ENCODE peak calls at places on chromosomes 5 and 9, in six cellular contexts. W is cardiac muscle cell, O is right lobe of liver, R is psoas muscle, H is uterus, G is body of pancreas. F is an unnamed sample. For H3K4me1, the result is how much of the 10 kb centered on the place peaks cover.

GRCh38 chr5:166493627-166494026 is 1797.8 kb upstream of the WWC1 start:
- DNase-seq in O (no peak), G (no peak), R (no peak), H (no peak), W (peak), F (no peak)

GRCh38 chr5:175654807-175655206 is 3.1 kb upstream of the HRH2 start:
- DNase-seq in W (no peak), G (no peak), O (no peak), H (no peak), R (no peak), F (no peak)

GRCh38 chr9:4259489-4259888 is 40.4 kb downstream of the GLIS3 start:
- DNase-seq in W (no peak), H (no peak), R (no peak), G (no peak), O (no peak), F (no peak)

GRCh38 chr9:107447834-107448233 is 41.7 kb downstream of the KLF4 start:
- DNase-seq in W (no peak), H (no peak), G (no peak), O (no peak), R (no peak), F (no peak)

GRCh38 chr9:36386396-36386795 is 13.7 kb downstream of the RNF38 start:
- DNase-seq in R (no peak), O (no peak), H (no peak), G (no peak), W (no peak), F (no peak)

GRCh38 chr9:83312543-83312942 is 225.7 kb downstream of the FRMD3 start:
- DNase-seq in H (no peak), W (no peak), G (peak), O (no peak), R (no peak), F (no peak)

GRCh38 chr9:127934986-127935385 is 2.7 kb downstream of the DPM2 start:
- DNase-seq in O (no peak), G (no peak), W (no peak), H (no peak), R (no peak), F (no peak)

GRCh38 chr9:137492464-137493162 is 33.5 kb upstream of the NSMF start:
- DNase-seq in H (no peak), G (no peak), O (no peak), R (no peak), W (no peak), F (no peak)

GRCh38 chr5:171623551-171624097 is 162.0 kb upstream of the SMIM23 start:
- DNase-seq in O (peak), W (no peak), H (no peak), G (no peak), R (no peak), F (no peak)

GRCh38 chr9:83620841-83621636 is 1.9 kb upstream of the IDNK start:
- DNase-seq in G (peak), O (peak), W (peak), H (no peak), R (no peak), F (no peak)

GRCh38 chr5:177539411-177539810 is 15.0 kb downstream of the FAM193B start:
- DNase-seq in H (no peak), G (no peak), R (no peak), O (no peak), W (peak), F (no peak)

GRCh38 chr5:100777680-100778281 is 125.3 kb downstream of the ST8SIA4 start:
- DNase-seq in O (no peak), H (no peak), W (peak), G (no peak), R (no peak), F (no peak)

GRCh38 chr9:8599937-8600336 is 800.4 kb upstream of the DMAC1 start:
- DNase-seq in H (no peak), O (no peak), R (no peak), W (no peak), G (no peak), F (no peak)

GRCh38 chr5:170818222-170818621 is 34.7 kb downstream of the GABRP start:
- DNase-seq in O (no peak), G (no peak), W (peak), H (no peak), R (no peak), F (no peak)

GRCh38 chr9:93256878-93257807 is 73.2 kb downstream of the WNK2 start:
- DNase-seq in R (no peak), G (peak), W (no peak), O (peak), H (peak), F (peak)

GRCh38 chr9:34688329-34689161 is 2.5 kb downstream of the CCL19 start:
- DNase-seq in O (peak), H (no peak), R (no peak), G (no peak), W (no peak), F (no peak)

GRCh38 chr5:1107167-1108007 is 4.5 kb downstream of the SLC12A7 start:
- DNase-seq in R (no peak), O (peak), G (no peak), W (no peak), H (no peak), F (no peak)

GRCh38 chr9:128705051-128705965 is 3.0 kb downstream of the PKN3 start:
- DNase-seq in O (peak), R (peak), H (no peak), G (no peak), W (no peak), F (peak)

GRCh38 chr5:100444961-100445360 is 90.2 kb upstream of the FAM174A start:
- DNase-seq in R (no peak), G (no peak), W (no peak), O (no peak), H (no peak), F (no peak)

GRCh38 chr5:138448481-138449398 is 9.9 kb downstream of the REEP2 start:
- DNase-seq in W (peak), H (no peak), G (no peak), R (no peak), O (no peak), F (no peak)

GRCh38 chr5:150703767-150704166 is 2.9 kb upstream of the RBM22 start:
- DNase-seq in W (peak), O (no peak), G (no peak), H (no peak), R (no peak), F (no peak)

GRCh38 chr5:54547711-54548250 is 30.2 kb downstream of the SNX18 start:
- DNase-seq in G (peak), R (peak), O (peak), W (peak), H (peak), F (peak)

GRCh38 chr9:93874242-93874641 is 80.9 kb downstream of the BARX1 start:
- DNase-seq in G (no peak), R (no peak), O (no peak), H (no peak), W (no peak), F (no peak)

GRCh38 chr5:122954719-122955118 is 81.8 kb downstream of the PPIC start:
- DNase-seq in O (no peak), W (no peak), G (no peak), H (no peak), R (no peak), F (no peak)

DNA sequence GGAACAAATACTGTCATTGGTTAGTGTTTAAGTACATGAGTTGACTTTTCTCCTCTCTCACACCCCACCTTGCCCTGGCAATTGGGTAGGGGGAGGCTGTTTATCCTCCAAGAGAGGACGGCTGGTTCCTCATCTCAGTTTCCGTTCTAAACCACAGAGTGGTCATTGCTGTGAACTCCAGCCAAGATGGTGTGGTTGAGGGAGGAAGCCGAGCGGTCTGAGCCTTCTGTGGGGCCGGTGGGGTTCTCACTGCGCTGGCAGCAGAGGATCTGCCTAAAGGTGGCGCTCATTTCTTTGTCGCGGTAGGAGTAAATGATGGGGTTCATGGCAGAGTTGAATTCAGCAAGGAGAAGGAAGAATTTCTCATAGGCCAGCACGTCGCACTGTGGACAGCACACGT is 163.0 kb downstream of the LPAR1 start:
- DNase-seq in O (peak), H (no peak), R (peak), G (peak), W (no peak), F (peak)
- TF ChIP-seq CTCF in O (no peak), H (no peak), R (no peak), G (no peak), W (no peak), F (no peak)

DNA sequence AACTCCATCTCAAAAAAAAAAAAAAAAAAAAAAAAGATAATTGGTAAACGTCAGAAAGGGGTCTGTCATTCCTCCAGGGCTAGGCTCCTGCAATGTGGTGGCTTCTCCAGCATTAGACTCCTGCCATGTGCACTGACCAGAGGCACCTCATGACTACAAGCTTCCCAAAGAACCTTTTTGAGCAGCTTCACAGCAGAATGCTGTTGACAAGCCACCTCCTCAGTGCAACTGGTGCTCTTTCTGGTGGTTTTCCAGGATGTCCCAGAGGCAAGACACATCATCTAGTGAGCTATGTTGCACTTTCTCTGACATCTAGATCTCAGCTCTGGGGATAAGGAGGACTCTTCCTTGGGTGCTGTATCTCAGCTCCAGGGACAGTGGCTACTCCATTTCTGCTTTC is 11.6 kb downstream of the RPL37 start:
- DNase-seq in W (no peak), G (no peak), H (no peak), R (no peak), O (no peak), F (no peak)
- H3K4me1 ChIP-seq in W (under half), G (under half), H (under half), R (under half), O (under half), F (under half)

DNA sequence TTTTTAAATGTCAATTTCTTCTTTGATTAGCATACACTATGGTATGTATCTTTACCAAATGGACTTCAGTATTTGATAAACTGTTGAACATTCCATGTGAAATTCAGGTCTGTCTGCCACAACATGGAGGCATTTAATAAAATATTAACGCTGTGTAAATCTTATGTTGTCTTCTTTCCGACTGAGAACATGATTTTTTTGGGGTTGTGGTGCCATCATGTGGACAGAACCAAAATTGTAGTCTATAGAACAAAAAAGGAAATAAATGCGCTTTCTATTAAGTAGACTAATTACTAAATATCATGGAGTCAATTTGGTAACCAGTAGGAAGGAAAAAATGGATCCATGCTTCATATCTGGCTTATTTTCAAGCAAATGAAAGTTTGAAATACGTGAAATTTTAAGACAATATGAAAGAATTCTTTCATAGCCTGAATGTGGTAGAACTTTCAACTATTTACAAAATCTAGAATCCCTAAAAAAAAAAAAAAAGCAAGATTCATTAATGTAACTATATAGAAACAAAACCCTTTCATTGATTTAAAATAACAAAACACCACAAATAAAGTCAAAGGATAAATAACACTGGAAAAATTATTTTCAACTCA is 2.8 kb upstream of the PLK2 start:
- DNase-seq in R (no peak), O (no peak), W (peak), H (peak), G (peak), F (no peak)
- TF ChIP-seq CTCF in R (peak), O (peak), W (peak), H (peak), G (peak), F (peak)

GRCh38 chr5:73122875-73123810 is 2.8 kb downstream of the TMEM171 start:
- DNase-seq in H (no peak), R (no peak), W (peak), O (no peak), G (no peak), F (no peak)

GRCh38 chr5:73121109-73121443 is 701 bp downstream of the TMEM171 start:
- DNase-seq in H (no peak), O (no peak), W (peak), R (no peak), G (no peak), F (no peak)

GRCh38 chr5:73118331-73119011 is 1.9 kb upstream of the TMEM171 start:
- DNase-seq in O (no peak), H (no peak), R (no peak), G (peak), W (no peak), F (no peak)

GRCh38 chr5:73119492-73120157 is 750 bp upstream of the TMEM171 start:
- DNase-seq in W (peak), G (peak), H (no peak), O (peak), R (peak), F (no peak)

GRCh38 chr5:73120222-73121108 is at the start of gene TMEM171:
- DNase-seq in G (peak), H (no peak), O (peak), W (peak), R (peak), F (no peak)
- H3K4me1 ChIP-seq in G (under half), H (under half), O (under half), W (under half), R (under half), F (under half)

GRCh38 chr5:132277971-132278964 is 15.9 kb upstream of the SLC22A4 start:
- DNase-seq in O (peak), R (no peak), H (no peak), G (no peak), W (no peak), F (no peak)

GRCh38 chr5:132279801-132280200 is 14.4 kb upstream of the SLC22A4 start:
- DNase-seq in R (no peak), H (no peak), O (peak), G (no peak), W (no peak), F (no peak)

GRCh38 chr5:132283423-132284043 is 10.7 kb upstream of the SLC22A4 start:
- DNase-seq in W (peak), O (no peak), G (peak), H (peak), R (no peak), F (no peak)

GRCh38 chr5:132280371-132281240 is 13.6 kb upstream of the SLC22A4 start:
- DNase-seq in G (no peak), H (no peak), W (no peak), R (no peak), O (peak), F (no peak)

DNA sequence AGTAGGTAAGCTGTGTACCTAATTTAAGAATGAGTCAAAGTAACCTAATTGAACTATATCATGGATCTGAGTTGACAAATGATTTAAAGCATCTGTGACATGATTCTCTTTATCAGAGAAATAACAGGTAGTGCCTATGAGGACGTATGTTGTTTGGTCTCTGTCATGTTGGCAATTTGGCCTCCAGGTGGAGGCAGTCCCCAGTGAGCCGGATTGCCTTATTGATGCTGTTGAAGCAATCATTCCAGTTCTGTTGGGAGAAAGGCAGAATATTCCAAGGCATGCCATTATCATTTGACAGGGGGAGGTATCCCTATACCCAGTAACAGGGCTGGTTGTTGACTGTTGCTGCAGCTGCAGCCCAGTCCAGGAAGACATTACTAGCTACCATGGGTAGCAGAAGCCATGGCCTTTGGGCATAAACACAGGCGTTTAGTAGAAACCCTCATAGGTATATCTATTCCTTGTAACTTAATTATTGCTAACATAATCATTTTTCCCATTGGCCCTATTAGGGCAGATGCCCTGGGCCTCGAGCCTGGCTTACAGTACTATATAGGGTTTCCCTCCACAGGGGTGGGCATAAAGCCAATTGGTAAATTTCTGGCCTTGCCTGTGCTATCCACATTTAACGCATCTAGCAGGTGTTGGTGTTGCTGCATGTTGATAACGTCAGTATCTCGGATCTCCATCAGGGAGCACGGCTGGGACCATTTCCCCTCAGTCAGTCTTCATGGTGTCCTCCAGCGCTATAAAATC is 12.2 kb upstream of the SLC22A4 start:
- DNase-seq in O (no peak), G (no peak), H (no peak), W (no peak), R (no peak), F (no peak)
- TF ChIP-seq CTCF in O (no peak), G (no peak), H (no peak), W (no peak), R (no peak), F (no peak)